ENCODE peak calls at places on chromosome 3, in nine cellular contexts. One of them, this sample, is unnamed.

GRCh38 chr3:6799264-6799915 is 61.5 kb upstream of the GRM7 start:
- DNase-seq in neuronal stem cell: peak; percentile 3
- DNase-seq in psoas muscle: no peak
- DNase-seq in bronchial epithelial cell: peak; percentile 12
- DNase-seq in CD8-positive, alpha-beta T cell: no peak
- DNase-seq in breast epithelium: no peak
- DNase-seq in MM.1S: peak; percentile 36
- DNase-seq in brain microvascular endothelial cell: no peak
- DNase-seq in heart left ventricle: peak; percentile 21
- DNase-seq in this sample: peak; percentile 37

GRCh38 chr3:123110238-123110952 is 43.6 kb downstream of the PDIA5 start:
- DNase-seq in neuronal stem cell: peak; percentile 38
- DNase-seq in psoas muscle: no peak
- DNase-seq in bronchial epithelial cell: no peak
- DNase-seq in CD8-positive, alpha-beta T cell: no peak
- DNase-seq in breast epithelium: no peak
- DNase-seq in MM.1S: no peak
- DNase-seq in brain microvascular endothelial cell: no peak
- DNase-seq in heart left ventricle: no peak
- DNase-seq in this sample: no peak

GRCh38 chr3:182357928-182358327 is 435.4 kb upstream of the ATP11B start:
- DNase-seq in neuronal stem cell: no peak
- DNase-seq in psoas muscle: no peak
- DNase-seq in bronchial epithelial cell: peak; percentile 4
- DNase-seq in CD8-positive, alpha-beta T cell: no peak
- DNase-seq in breast epithelium: no peak
- DNase-seq in MM.1S: no peak
- DNase-seq in brain microvascular endothelial cell: no peak
- DNase-seq in heart left ventricle: no peak
- DNase-seq in this sample: no peak

GRCh38 chr3:193049901-193050300 is 132.2 kb upstream of the MB21D2 start:
- DNase-seq in neuronal stem cell: no peak
- DNase-seq in psoas muscle: no peak
- DNase-seq in bronchial epithelial cell: no peak
- DNase-seq in CD8-positive, alpha-beta T cell: no peak
- DNase-seq in breast epithelium: no peak
- DNase-seq in MM.1S: no peak
- DNase-seq in brain microvascular endothelial cell: no peak
- DNase-seq in heart left ventricle: no peak
- DNase-seq in this sample: no peak

GRCh38 chr3:147358144-147358992 is 48.0 kb downstream of the ZIC4 start:
- DNase-seq in neuronal stem cell: no peak
- DNase-seq in psoas muscle: no peak
- DNase-seq in bronchial epithelial cell: no peak
- DNase-seq in CD8-positive, alpha-beta T cell: no peak
- DNase-seq in breast epithelium: no peak
- DNase-seq in MM.1S: no peak
- DNase-seq in brain microvascular endothelial cell: no peak
- DNase-seq in heart left ventricle: no peak
- DNase-seq in this sample: no peak

GRCh38 chr3:5294360-5294759 is 106.9 kb downstream of the EDEM1 start:
- DNase-seq in neuronal stem cell: no peak
- DNase-seq in psoas muscle: no peak
- DNase-seq in bronchial epithelial cell: peak; percentile 50
- DNase-seq in CD8-positive, alpha-beta T cell: no peak
- DNase-seq in breast epithelium: no peak
- DNase-seq in MM.1S: no peak
- DNase-seq in brain microvascular endothelial cell: no peak
- DNase-seq in heart left ventricle: no peak
- DNase-seq in this sample: no peak

GRCh38 chr3:181298421-181298820 is 308.9 kb upstream of the DNAJC19 start:
- DNase-seq in neuronal stem cell: no peak
- DNase-seq in psoas muscle: no peak
- DNase-seq in bronchial epithelial cell: peak; percentile 67
- DNase-seq in CD8-positive, alpha-beta T cell: no peak
- DNase-seq in breast epithelium: no peak
- DNase-seq in MM.1S: no peak
- DNase-seq in brain microvascular endothelial cell: no peak
- DNase-seq in heart left ventricle: no peak
- DNase-seq in this sample: no peak

GRCh38 chr3:67648701-67649100 is 5.7 kb downstream of the SUCLG2 start:
- DNase-seq in neuronal stem cell: no peak
- DNase-seq in psoas muscle: no peak
- DNase-seq in bronchial epithelial cell: no peak
- DNase-seq in CD8-positive, alpha-beta T cell: no peak
- DNase-seq in breast epithelium: no peak
- DNase-seq in MM.1S: no peak
- DNase-seq in brain microvascular endothelial cell: peak; percentile 35
- DNase-seq in heart left ventricle: no peak
- DNase-seq in this sample: no peak

GRCh38 chr3:151468284-151468917 is 7.5 kb upstream of the IGSF10 start:
- DNase-seq in neuronal stem cell: peak; percentile 57
- DNase-seq in psoas muscle: no peak
- DNase-seq in bronchial epithelial cell: peak; percentile 62
- DNase-seq in CD8-positive, alpha-beta T cell: no peak
- DNase-seq in breast epithelium: no peak
- DNase-seq in MM.1S: peak; percentile 62
- DNase-seq in brain microvascular endothelial cell: peak; percentile 69
- DNase-seq in heart left ventricle: no peak
- DNase-seq in this sample: peak; percentile 64

GRCh38 chr3:11641683-11642407 is 1.9 kb downstream of the VGLL4 start:
- DNase-seq in neuronal stem cell: no peak
- DNase-seq in psoas muscle: no peak
- DNase-seq in bronchial epithelial cell: peak; percentile 37
- DNase-seq in CD8-positive, alpha-beta T cell: no peak
- DNase-seq in breast epithelium: no peak
- DNase-seq in MM.1S: no peak
- DNase-seq in brain microvascular endothelial cell: no peak
- DNase-seq in heart left ventricle: no peak
- DNase-seq in this sample: no peak

GRCh38 chr3:66912306-66912705 is 85.8 kb upstream of the KBTBD8 start:
- DNase-seq in neuronal stem cell: no peak
- DNase-seq in psoas muscle: no peak
- DNase-seq in bronchial epithelial cell: no peak
- DNase-seq in CD8-positive, alpha-beta T cell: no peak
- DNase-seq in breast epithelium: no peak
- DNase-seq in MM.1S: no peak
- DNase-seq in brain microvascular endothelial cell: no peak
- DNase-seq in heart left ventricle: no peak
- DNase-seq in this sample: no peak

GRCh38 chr3:131031660-131032059 is 5.0 kb downstream of the NEK11 start:
- DNase-seq in neuronal stem cell: no peak
- DNase-seq in psoas muscle: no peak
- DNase-seq in bronchial epithelial cell: no peak
- DNase-seq in CD8-positive, alpha-beta T cell: no peak
- DNase-seq in breast epithelium: no peak
- DNase-seq in MM.1S: no peak
- DNase-seq in brain microvascular endothelial cell: no peak
- DNase-seq in heart left ventricle: no peak
- DNase-seq in this sample: no peak

GRCh38 chr3:67349551-67350174 is 304.7 kb downstream of the SUCLG2 start:
- DNase-seq in neuronal stem cell: no peak
- DNase-seq in psoas muscle: no peak
- DNase-seq in bronchial epithelial cell: peak; percentile 74
- DNase-seq in CD8-positive, alpha-beta T cell: no peak
- DNase-seq in breast epithelium: no peak
- DNase-seq in MM.1S: no peak
- DNase-seq in brain microvascular endothelial cell: peak; percentile 68
- DNase-seq in heart left ventricle: no peak
- DNase-seq in this sample: no peak

GRCh38 chr3:117346878-117347277 is 637.3 kb downstream of the TUSC7 start:
- DNase-seq in neuronal stem cell: no peak
- DNase-seq in psoas muscle: no peak
- DNase-seq in bronchial epithelial cell: no peak
- DNase-seq in CD8-positive, alpha-beta T cell: no peak
- DNase-seq in breast epithelium: no peak
- DNase-seq in MM.1S: no peak
- DNase-seq in brain microvascular endothelial cell: no peak
- DNase-seq in heart left ventricle: no peak
- DNase-seq in this sample: no peak

DNA sequence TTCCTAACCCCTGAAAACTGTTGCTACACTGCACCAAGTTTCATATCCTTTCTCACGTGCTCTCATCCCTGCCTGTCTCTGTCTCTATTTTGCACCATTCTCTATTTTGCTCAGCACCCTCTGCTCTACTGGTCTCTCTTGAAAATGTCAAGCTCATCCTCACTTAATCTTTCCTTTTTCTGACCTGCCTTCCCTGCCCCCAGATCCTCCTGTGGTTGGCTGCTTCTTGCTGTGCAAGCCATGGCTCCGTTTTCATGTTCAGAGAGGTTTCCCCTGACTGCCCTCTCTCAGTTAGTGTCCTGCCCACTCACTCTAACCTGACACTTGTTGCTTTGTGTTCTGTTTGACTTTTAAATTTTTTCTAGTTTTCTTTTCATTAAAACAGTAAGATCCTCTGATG is 6.0 kb downstream of the CCDC174 start:
- DNase-seq in neuronal stem cell: no peak
- DNase-seq in psoas muscle: no peak
- DNase-seq in bronchial epithelial cell: no peak
- DNase-seq in CD8-positive, alpha-beta T cell: no peak
- DNase-seq in breast epithelium: no peak
- DNase-seq in MM.1S: no peak
- DNase-seq in brain microvascular endothelial cell: no peak
- DNase-seq in heart left ventricle: no peak
- DNase-seq in this sample: no peak
- H3K36me3 ChIP-seq in neuronal stem cell: peaks cover 92% of the 10 kb centered on the region
- H3K36me3 ChIP-seq in psoas muscle: peaks cover 8% of the 10 kb centered on the region
- H3K36me3 ChIP-seq in bronchial epithelial cell: peaks cover 30% of the 10 kb centered on the region
- H3K36me3 ChIP-seq in CD8-positive, alpha-beta T cell: peaks cover 68% of the 10 kb centered on the region
- H3K36me3 ChIP-seq in breast epithelium: peaks cover under 1% of the 10 kb centered on the region
- H3K36me3 ChIP-seq in MM.1S: peaks cover 12% of the 10 kb centered on the region
- H3K36me3 ChIP-seq in brain microvascular endothelial cell: peaks cover 57% of the 10 kb centered on the region
- H3K36me3 ChIP-seq in heart left ventricle: peaks cover 90% of the 10 kb centered on the region
- H3K36me3 ChIP-seq in this sample: peaks cover 7% of the 10 kb centered on the region

DNA sequence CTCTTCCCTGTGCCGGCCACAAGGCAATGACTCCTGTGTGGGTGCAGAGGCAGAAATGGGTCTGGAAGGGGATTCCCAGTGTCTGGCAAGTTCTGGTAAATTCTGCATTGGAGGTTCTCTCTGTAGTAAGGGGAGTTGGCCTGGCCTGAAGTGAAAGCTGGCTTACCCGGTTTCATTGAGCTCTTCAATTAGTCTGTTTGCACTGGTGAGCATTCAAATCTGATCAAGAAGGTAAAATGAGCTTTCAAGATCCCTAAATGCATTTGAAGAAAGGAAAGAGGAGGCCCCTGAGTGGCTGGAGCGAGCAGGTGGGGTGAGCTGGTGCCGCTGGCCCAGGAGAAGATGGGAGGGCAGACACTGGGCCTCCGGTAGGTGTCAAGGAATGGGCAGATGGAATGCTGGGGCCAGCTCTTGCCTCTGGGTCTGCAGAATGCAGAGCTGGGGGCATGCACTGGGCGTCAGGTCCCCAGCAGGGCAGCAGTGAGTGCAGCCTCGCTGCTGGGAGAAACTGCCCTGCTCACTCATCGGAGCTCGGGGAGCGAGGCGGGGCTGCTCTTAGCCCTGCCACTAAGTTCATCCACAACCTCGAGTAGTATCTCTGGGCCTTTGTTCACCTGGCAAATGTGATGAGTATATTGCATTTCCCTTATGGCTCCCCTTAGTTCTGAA is 13.8 kb downstream of the NRROS start:
- DNase-seq in neuronal stem cell: no peak
- DNase-seq in psoas muscle: no peak
- DNase-seq in bronchial epithelial cell: no peak
- DNase-seq in CD8-positive, alpha-beta T cell: no peak
- DNase-seq in breast epithelium: no peak
- DNase-seq in MM.1S: no peak
- DNase-seq in brain microvascular endothelial cell: no peak
- DNase-seq in heart left ventricle: no peak
- DNase-seq in this sample: no peak
- H3K36me3 ChIP-seq in neuronal stem cell: no peaks in the 10 kb centered on the region
- H3K36me3 ChIP-seq in psoas muscle: no peaks in the 10 kb centered on the region
- H3K36me3 ChIP-seq in bronchial epithelial cell: no peaks in the 10 kb centered on the region
- H3K36me3 ChIP-seq in CD8-positive, alpha-beta T cell: peaks cover 6% of the 10 kb centered on the region
- H3K36me3 ChIP-seq in breast epithelium: no peaks in the 10 kb centered on the region
- H3K36me3 ChIP-seq in MM.1S: peaks cover 25% of the 10 kb centered on the region
- H3K36me3 ChIP-seq in brain microvascular endothelial cell: no peaks in the 10 kb centered on the region
- H3K36me3 ChIP-seq in heart left ventricle: peaks cover 25% of the 10 kb centered on the region
- H3K36me3 ChIP-seq in this sample: no peaks in the 10 kb centered on the region

DNA sequence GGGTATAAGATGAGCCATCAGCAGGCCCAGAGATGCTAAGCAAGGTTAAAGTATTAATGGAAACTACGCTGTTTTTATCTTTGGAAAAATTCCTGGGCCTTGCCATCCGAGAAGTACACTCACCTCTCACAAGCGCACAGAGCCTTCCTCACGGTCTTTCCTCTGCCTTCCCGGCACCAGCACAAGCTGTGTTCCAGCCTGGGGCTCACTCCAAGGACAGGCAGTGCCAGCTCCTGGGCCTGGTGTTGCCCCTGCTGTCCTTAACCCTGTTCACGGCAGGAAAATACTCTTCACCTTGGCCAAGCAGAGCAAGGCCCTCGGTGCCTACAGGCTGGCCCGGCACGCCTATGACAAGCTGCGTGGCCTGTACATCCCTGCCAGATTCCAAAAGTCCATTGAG is 14.3 kb upstream of the RHO start:
- DNase-seq in neuronal stem cell: no peak
- DNase-seq in psoas muscle: peak; percentile 74
- DNase-seq in bronchial epithelial cell: no peak
- DNase-seq in CD8-positive, alpha-beta T cell: no peak
- DNase-seq in breast epithelium: no peak
- DNase-seq in MM.1S: no peak
- DNase-seq in brain microvascular endothelial cell: no peak
- DNase-seq in heart left ventricle: peak; percentile 53
- DNase-seq in this sample: no peak
- H3K36me3 ChIP-seq in neuronal stem cell: peaks cover 69% of the 10 kb centered on the region
- H3K36me3 ChIP-seq in psoas muscle: no peaks in the 10 kb centered on the region
- H3K36me3 ChIP-seq in bronchial epithelial cell: no peaks in the 10 kb centered on the region
- H3K36me3 ChIP-seq in CD8-positive, alpha-beta T cell: no peaks in the 10 kb centered on the region
- H3K36me3 ChIP-seq in breast epithelium: no peaks in the 10 kb centered on the region
- H3K36me3 ChIP-seq in MM.1S: no peaks in the 10 kb centered on the region
- H3K36me3 ChIP-seq in brain microvascular endothelial cell: no peaks in the 10 kb centered on the region
- H3K36me3 ChIP-seq in heart left ventricle: peaks cover 16% of the 10 kb centered on the region
- H3K36me3 ChIP-seq in this sample: no peaks in the 10 kb centered on the region

GRCh38 chr3:177034850-177035475 is 162.3 kb downstream of the TBL1XR1 start:
- DNase-seq in neuronal stem cell: no peak
- DNase-seq in psoas muscle: no peak
- DNase-seq in bronchial epithelial cell: no peak
- DNase-seq in CD8-positive, alpha-beta T cell: no peak
- DNase-seq in breast epithelium: no peak
- DNase-seq in MM.1S: no peak
- DNase-seq in brain microvascular endothelial cell: no peak
- DNase-seq in heart left ventricle: no peak
- DNase-seq in this sample: no peak
- H3K36me3 ChIP-seq in neuronal stem cell: peaks cover 99% of the 10 kb centered on the region
- H3K36me3 ChIP-seq in psoas muscle: no peaks in the 10 kb centered on the region
- H3K36me3 ChIP-seq in bronchial epithelial cell: peaks cover 9% of the 10 kb centered on the region
- H3K36me3 ChIP-seq in CD8-positive, alpha-beta T cell: peaks cover 23% of the 10 kb centered on the region
- H3K36me3 ChIP-seq in breast epithelium: no peaks in the 10 kb centered on the region
- H3K36me3 ChIP-seq in MM.1S: peaks cover 37% of the 10 kb centered on the region
- H3K36me3 ChIP-seq in brain microvascular endothelial cell: peaks cover 45% of the 10 kb centered on the region
- H3K36me3 ChIP-seq in heart left ventricle: peaks cover 82% of the 10 kb centered on the region
- H3K36me3 ChIP-seq in this sample: peaks cover 70% of the 10 kb centered on the region

DNA sequence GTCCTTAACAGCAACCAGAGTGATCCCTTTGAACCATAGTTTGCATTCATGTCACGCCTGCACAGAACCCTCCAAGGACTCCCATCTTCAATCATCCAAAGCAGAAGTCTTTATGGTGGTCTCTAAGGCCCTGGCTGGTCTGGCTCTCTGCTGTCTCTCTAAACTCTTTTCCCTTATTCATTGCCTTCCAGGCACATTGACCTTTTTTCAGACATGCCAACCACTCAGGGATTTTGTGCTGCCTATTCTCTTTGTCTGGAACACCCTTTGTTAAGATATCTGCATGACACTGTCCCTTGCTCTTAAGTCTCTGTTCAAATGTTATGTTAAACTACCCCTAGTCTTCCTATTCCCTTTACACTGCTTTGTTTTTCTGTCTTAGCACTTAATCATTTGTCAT is 21.8 kb upstream of the ZBTB47 start:
- DNase-seq in neuronal stem cell: no peak
- DNase-seq in psoas muscle: no peak
- DNase-seq in bronchial epithelial cell: peak; percentile 37
- DNase-seq in CD8-positive, alpha-beta T cell: no peak
- DNase-seq in breast epithelium: no peak
- DNase-seq in MM.1S: no peak
- DNase-seq in brain microvascular endothelial cell: no peak
- DNase-seq in heart left ventricle: no peak
- DNase-seq in this sample: no peak
- H3K36me3 ChIP-seq in neuronal stem cell: peaks cover 97% of the 10 kb centered on the region
- H3K36me3 ChIP-seq in psoas muscle: peaks cover 6% of the 10 kb centered on the region
- H3K36me3 ChIP-seq in bronchial epithelial cell: peaks cover 7% of the 10 kb centered on the region
- H3K36me3 ChIP-seq in CD8-positive, alpha-beta T cell: peaks cover 45% of the 10 kb centered on the region
- H3K36me3 ChIP-seq in breast epithelium: no peaks in the 10 kb centered on the region
- H3K36me3 ChIP-seq in MM.1S: peaks cover 8% of the 10 kb centered on the region
- H3K36me3 ChIP-seq in brain microvascular endothelial cell: peaks cover 59% of the 10 kb centered on the region
- H3K36me3 ChIP-seq in heart left ventricle: peaks cover 100% of the 10 kb centered on the region
- H3K36me3 ChIP-seq in this sample: peaks cover 9% of the 10 kb centered on the region

This sample was measured in BE2C.